ENCODE peak calls at places on chromosomes 7 and 10, in eight cellular contexts. N is transverse colon, H is Panc1, G is uterus, Q is prostate gland, Z is A673, C is PC-3, U is PC-9. R is an unnamed sample.

GRCh38 chr7:21542891-21543527 is at the start of gene DNAH11:
- DNase-seq in N (peak; percentile 11), H (no peak), G (no peak), Q (peak; percentile 38), Z (peak; percentile 15), C (peak; percentile 55), U (peak; percentile 9), R (peak; percentile 57)

GRCh38 chr10:34433241-34434076 is 381.6 kb downstream of the PARD3 start:
- DNase-seq in N (no peak), H (no peak), G (no peak), Q (no peak), Z (no peak), C (no peak), U (no peak), R (no peak)

GRCh38 chr10:32957341-32958084 is 517 bp downstream of the ITGB1 start:
- DNase-seq in N (peak; percentile 50), H (no peak), G (peak; percentile 52), Q (peak; percentile 47), Z (peak; percentile 63), C (peak; percentile 48), U (no peak), R (peak; percentile 55)

GRCh38 chr10:36441557-36441956 is 683.8 kb upstream of the ANKRD30A start:
- DNase-seq in N (no peak), H (no peak), G (no peak), Q (no peak), Z (peak; percentile 6), C (peak; percentile 56), U (no peak), R (no peak)

GRCh38 chr7:64905547-64905946 is 2.5 kb downstream of the ZNF273 start:
- DNase-seq in N (no peak), H (no peak), G (no peak), Q (no peak), Z (no peak), C (no peak), U (no peak), R (no peak)

GRCh38 chr10:18607503-18607902 is 43.9 kb downstream of the NSUN6 start:
- DNase-seq in N (peak; percentile 36), H (no peak), G (peak; percentile 30), Q (no peak), Z (peak; percentile 81), C (peak; percentile 73), U (peak; percentile 46), R (no peak)

GRCh38 chr10:12481956-12482355 is 132.6 kb downstream of the CAMK1D start:
- DNase-seq in N (no peak), H (no peak), G (no peak), Q (no peak), Z (peak; percentile 75), C (no peak), U (no peak), R (no peak)

GRCh38 chr10:84205049-84205852 is 10.9 kb downstream of the CDHR1 start:
- DNase-seq in N (peak; percentile 81), H (peak; percentile 55), G (no peak), Q (peak; percentile 34), Z (peak; percentile 71), C (peak; percentile 58), U (peak; percentile 40), R (peak; percentile 46)

GRCh38 chr7:7424151-7424873 is 111.4 kb downstream of the COL28A1 start:
- DNase-seq in N (peak; percentile 74), H (peak; percentile 74), G (peak; percentile 45), Q (peak; percentile 70), Z (peak; percentile 76), C (peak; percentile 81), U (peak; percentile 60), R (peak; percentile 60)

GRCh38 chr7:96200740-96201139 is 121.2 kb downstream of the SLC25A13 start:
- DNase-seq in N (no peak), H (no peak), G (no peak), Q (no peak), Z (no peak), C (no peak), U (no peak), R (no peak)
- TF ChIP-seq CTCF in N (no peak), H (no peak), G (no peak), Q (no peak), Z (no peak), C (no peak), U (no peak), R (no peak)

DNA sequence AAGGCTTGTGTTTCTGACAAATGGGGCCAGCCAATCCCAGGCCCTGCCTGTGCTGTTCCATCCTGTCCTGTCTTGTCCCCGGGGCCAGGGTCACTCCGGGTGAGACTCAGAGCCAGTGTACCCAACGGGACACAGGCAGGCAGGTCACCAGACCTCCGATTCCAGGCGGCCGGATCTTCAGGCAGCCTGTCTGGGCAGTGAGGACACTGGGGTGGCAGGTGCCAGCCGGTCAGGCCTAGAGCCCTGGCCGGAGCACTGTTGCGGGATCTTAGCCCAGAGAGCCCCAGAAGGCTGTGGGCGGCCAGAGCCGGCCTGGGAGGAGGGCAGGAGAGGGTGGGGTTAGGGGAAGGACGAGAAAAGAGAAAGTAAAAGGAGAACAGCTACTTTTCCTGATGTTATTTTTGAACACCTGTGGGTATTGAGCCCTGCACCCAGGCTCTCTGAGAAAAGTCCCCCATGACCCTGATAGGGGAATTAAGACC is 134.3 kb upstream of the TNRC18 start:
- DNase-seq in N (peak; percentile 67), H (no peak), G (peak; percentile 65), Q (peak; percentile 30), Z (no peak), C (no peak), U (peak; percentile 62), R (peak; percentile 69)
- H3K4me1 ChIP-seq in N (peaks cover 61% of the 10 kb centered on the region), H (peaks cover 40% of the 10 kb centered on the region), G (no peaks in the 10 kb centered on the region), Q (peaks cover 24% of the 10 kb centered on the region), Z (peaks cover 10% of the 10 kb centered on the region), C (peaks cover 16% of the 10 kb centered on the region), U (peaks cover 45% of the 10 kb centered on the region), R (peaks cover 23% of the 10 kb centered on the region)

GRCh38 chr7:4650471-4651047 is 31.5 kb upstream of the FOXK1 start:
- DNase-seq in N (no peak), H (no peak), G (peak; percentile 28), Q (no peak), Z (no peak), C (no peak), U (no peak), R (no peak)
- TF ChIP-seq CTCF in N (no peak), H (no peak), G (no peak), Q (no peak), Z (no peak), C (no peak), U (no peak), R (no peak)

DNA sequence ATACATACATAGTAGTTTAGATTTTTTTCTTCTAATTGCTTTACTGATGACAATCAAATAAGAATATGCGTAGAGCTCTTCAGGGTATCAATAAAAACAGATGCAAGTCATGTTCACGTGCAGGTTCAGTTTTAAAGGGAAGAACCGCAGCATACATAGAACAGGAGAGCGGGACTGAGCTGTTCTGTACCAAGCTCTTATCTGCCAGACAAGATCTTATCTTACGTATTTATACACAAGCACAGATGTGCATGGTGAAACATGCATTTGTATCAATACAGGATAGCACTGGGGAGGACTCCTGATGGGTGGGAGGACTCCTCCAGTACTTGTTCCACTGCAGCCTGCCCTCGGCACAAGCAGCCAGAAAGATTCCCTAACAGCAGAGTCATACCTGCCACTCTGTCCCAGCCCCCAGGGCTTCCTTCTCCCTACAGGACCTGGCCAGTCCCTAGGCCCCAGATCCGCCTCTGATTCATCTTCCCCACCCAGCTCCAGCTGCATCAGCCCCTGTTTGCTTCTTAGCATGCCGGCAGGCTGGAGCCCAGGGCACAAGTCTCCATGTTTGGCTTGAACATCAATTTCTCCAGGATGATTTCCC is 13.2 kb upstream of the PRKCQ start:
- DNase-seq in N (no peak), H (no peak), G (no peak), Q (no peak), Z (no peak), C (no peak), U (peak; percentile 14), R (no peak)
- H3K4me1 ChIP-seq in N (no peaks in the 10 kb centered on the region), H (no peaks in the 10 kb centered on the region), G (no peaks in the 10 kb centered on the region), Q (no peaks in the 10 kb centered on the region), Z (no peaks in the 10 kb centered on the region), C (no peaks in the 10 kb centered on the region), U (no peaks in the 10 kb centered on the region), R (no peaks in the 10 kb centered on the region)

GRCh38 chr7:131302876-131303707 is 24.6 kb upstream of the MKLN1 start:
- DNase-seq in N (peak; percentile 43), H (no peak), G (no peak), Q (peak; percentile 57), Z (no peak), C (peak; percentile 65), U (peak; percentile 38), R (peak; percentile 38)
- TF ChIP-seq CTCF in N (peak; percentile 42), H (peak; percentile 81), G (peak; percentile 69), Q (peak; percentile 68), Z (peak; percentile 45), C (peak; percentile 84), U (peak; percentile 70), R (peak; percentile 38)

GRCh38 chr7:30320392-30320791 is 36.0 kb downstream of the ZNRF2 start:
- DNase-seq in N (no peak), H (no peak), G (no peak), Q (no peak), Z (no peak), C (no peak), U (no peak), R (no peak)
- H3K4me1 ChIP-seq in N (peaks cover 23% of the 10 kb centered on the region), H (peaks cover 41% of the 10 kb centered on the region), G (no peaks in the 10 kb centered on the region), Q (peaks cover 4% of the 10 kb centered on the region), Z (peaks cover 8% of the 10 kb centered on the region), C (peaks cover 61% of the 10 kb centered on the region), U (peaks cover 31% of the 10 kb centered on the region), R (peaks cover 4% of the 10 kb centered on the region)

GRCh38 chr7:127769696-127770400 is 117.9 kb downstream of the SND1 start:
- DNase-seq in N (no peak), H (no peak), G (no peak), Q (no peak), Z (peak; percentile 73), C (no peak), U (no peak), R (no peak)
- TF ChIP-seq CTCF in N (no peak), H (no peak), G (no peak), Q (no peak), Z (no peak), C (no peak), U (no peak), R (no peak)

GRCh38 chr7:1643270-1644092 is 26.6 kb upstream of the ELFN1 start:
- DNase-seq in N (no peak), H (no peak), G (no peak), Q (no peak), Z (no peak), C (no peak), U (no peak), R (no peak)
- H3K4me1 ChIP-seq in N (no peaks in the 10 kb centered on the region), H (peaks cover 6% of the 10 kb centered on the region), G (no peaks in the 10 kb centered on the region), Q (peaks cover 5% of the 10 kb centered on the region), Z (peaks cover 22% of the 10 kb centered on the region), C (no peaks in the 10 kb centered on the region), U (no peaks in the 10 kb centered on the region), R (peaks cover 4% of the 10 kb centered on the region)